ENCODE peak calls at places on chromosome 13, in six cellular contexts. One of them, this sample, is unnamed.

GRCh38 chr13:104414771-104415170 is 1348.6 kb upstream of the SLC10A2 start:
- DNase-seq in cardiac muscle cell: no peak
- DNase-seq in H1: no peak
- DNase-seq in breast epithelium: no peak
- DNase-seq in substantia nigra: no peak
- DNase-seq in gastrocnemius medialis: no peak
- DNase-seq in this sample: no peak

GRCh38 chr13:52695856-52696255 is 43.2 kb downstream of the SUGT1 start:
- DNase-seq in gastrocnemius medialis: no peak
- DNase-seq in breast epithelium: no peak
- DNase-seq in H1: no peak
- DNase-seq in cardiac muscle cell: peak
- DNase-seq in substantia nigra: no peak
- DNase-seq in this sample: no peak

GRCh38 chr13:102846261-102847015 is 606 bp downstream of the ERCC5 start:
- DNase-seq in gastrocnemius medialis: no peak
- DNase-seq in breast epithelium: no peak
- DNase-seq in substantia nigra: no peak
- DNase-seq in cardiac muscle cell: peak
- DNase-seq in H1: no peak
- DNase-seq in this sample: no peak

GRCh38 chr13:39119422-39119821 is 81.2 kb downstream of the NHLRC3 start:
- DNase-seq in H1: no peak
- DNase-seq in gastrocnemius medialis: no peak
- DNase-seq in breast epithelium: no peak
- DNase-seq in substantia nigra: no peak
- DNase-seq in cardiac muscle cell: no peak
- DNase-seq in this sample: no peak

GRCh38 chr13:93262729-93263128 is 36.1 kb downstream of the GPC6 start:
- DNase-seq in breast epithelium: no peak
- DNase-seq in cardiac muscle cell: peak
- DNase-seq in substantia nigra: no peak
- DNase-seq in gastrocnemius medialis: no peak
- DNase-seq in H1: no peak
- DNase-seq in this sample: no peak

GRCh38 chr13:94192576-94192975 is 286.9 kb downstream of the DCT start:
- DNase-seq in substantia nigra: no peak
- DNase-seq in H1: no peak
- DNase-seq in cardiac muscle cell: peak
- DNase-seq in gastrocnemius medialis: no peak
- DNase-seq in breast epithelium: no peak
- DNase-seq in this sample: no peak

GRCh38 chr13:99312493-99312883 is 5.3 kb upstream of the GPR183 start:
- DNase-seq in cardiac muscle cell: peak
- DNase-seq in substantia nigra: peak
- DNase-seq in H1: no peak
- DNase-seq in gastrocnemius medialis: peak
- DNase-seq in breast epithelium: no peak
- DNase-seq in this sample: peak

GRCh38 chr13:106917673-106918652 is 350.0 kb upstream of the ARGLU1 start:
- DNase-seq in gastrocnemius medialis: peak
- DNase-seq in H1: peak
- DNase-seq in cardiac muscle cell: peak
- DNase-seq in breast epithelium: peak
- DNase-seq in substantia nigra: peak
- DNase-seq in this sample: peak

GRCh38 chr13:48906200-48906599 is 69.5 kb upstream of the FNDC3A start:
- DNase-seq in substantia nigra: no peak
- DNase-seq in breast epithelium: no peak
- DNase-seq in H1: no peak
- DNase-seq in cardiac muscle cell: no peak
- DNase-seq in gastrocnemius medialis: no peak
- DNase-seq in this sample: no peak

GRCh38 chr13:114002009-114002544 is 28.2 kb upstream of the C13orf46 start:
- DNase-seq in H1: no peak
- DNase-seq in substantia nigra: no peak
- DNase-seq in breast epithelium: no peak
- DNase-seq in gastrocnemius medialis: no peak
- DNase-seq in cardiac muscle cell: no peak
- DNase-seq in this sample: no peak

GRCh38 chr13:114005206-114005720 is 31.4 kb upstream of the C13orf46 start:
- DNase-seq in gastrocnemius medialis: peak
- DNase-seq in H1: no peak
- DNase-seq in cardiac muscle cell: no peak
- DNase-seq in breast epithelium: no peak
- DNase-seq in substantia nigra: no peak
- DNase-seq in this sample: no peak

GRCh38 chr13:114007566-114007965 is 33.7 kb upstream of the C13orf46 start:
- DNase-seq in cardiac muscle cell: no peak
- DNase-seq in substantia nigra: no peak
- DNase-seq in H1: no peak
- DNase-seq in gastrocnemius medialis: no peak
- DNase-seq in breast epithelium: no peak
- DNase-seq in this sample: no peak

GRCh38 chr13:114002771-114003321 is 29.0 kb upstream of the C13orf46 start:
- DNase-seq in H1: no peak
- DNase-seq in gastrocnemius medialis: no peak
- DNase-seq in cardiac muscle cell: no peak
- DNase-seq in substantia nigra: no peak
- DNase-seq in breast epithelium: no peak
- DNase-seq in this sample: no peak

DNA sequence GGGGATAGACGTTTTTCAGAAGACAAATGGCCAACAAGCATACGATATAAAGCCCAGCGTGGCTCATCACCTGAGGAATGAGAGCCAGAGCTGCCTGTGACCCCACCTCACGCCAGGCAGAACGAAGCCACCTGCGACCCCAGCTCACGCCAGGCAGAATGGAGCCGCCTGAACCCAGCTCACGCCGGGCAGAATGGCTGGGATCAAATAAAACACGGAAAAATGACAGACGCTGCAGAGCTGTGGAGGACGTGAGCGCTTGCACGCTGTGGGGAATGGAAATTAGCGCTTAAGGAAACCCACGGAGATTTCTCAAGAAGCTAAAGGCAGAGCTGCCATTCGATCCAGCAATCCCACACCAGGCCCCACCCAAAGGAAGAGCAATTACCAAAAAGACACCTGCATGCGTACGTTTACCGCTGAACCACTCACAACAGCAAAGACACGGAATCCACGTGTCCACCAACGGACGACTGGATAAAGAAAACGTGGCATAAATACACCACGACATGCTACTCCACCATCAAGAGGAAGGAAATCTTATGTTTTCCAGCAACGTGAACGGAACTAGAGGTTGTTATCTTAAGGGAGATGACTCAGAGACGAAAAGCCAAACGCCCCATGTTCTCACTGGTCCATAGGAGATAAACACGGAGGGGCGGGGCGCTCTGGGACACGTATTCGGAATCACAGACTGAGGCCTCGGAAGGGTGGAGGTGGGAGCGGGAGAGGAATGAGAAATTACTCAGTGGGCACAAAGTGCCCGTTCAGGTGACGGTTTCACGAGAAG is 30.7 kb upstream of the C13orf46 start:
- DNase-seq in H1: no peak
- DNase-seq in substantia nigra: no peak
- DNase-seq in breast epithelium: no peak
- DNase-seq in cardiac muscle cell: peak
- DNase-seq in gastrocnemius medialis: peak
- DNase-seq in this sample: no peak
- H3K27ac ChIP-seq in H1: no peak
- H3K27ac ChIP-seq in substantia nigra: no peak
- H3K27ac ChIP-seq in breast epithelium: no peak
- H3K27ac ChIP-seq in cardiac muscle cell: no peak
- H3K27ac ChIP-seq in gastrocnemius medialis: no peak
- H3K27ac ChIP-seq in this sample: no peak

GRCh38 chr13:81770868-81771505 is 1430.1 kb upstream of the SPRY2 start:
- DNase-seq in cardiac muscle cell: no peak
- DNase-seq in breast epithelium: no peak
- DNase-seq in H1: no peak
- DNase-seq in substantia nigra: no peak
- DNase-seq in gastrocnemius medialis: no peak
- DNase-seq in this sample: no peak

GRCh38 chr13:81773263-81773662 is 1432.3 kb upstream of the SPRY2 start:
- DNase-seq in breast epithelium: no peak
- DNase-seq in gastrocnemius medialis: no peak
- DNase-seq in cardiac muscle cell: no peak
- DNase-seq in substantia nigra: no peak
- DNase-seq in H1: no peak
- DNase-seq in this sample: no peak

GRCh38 chr13:81771948-81772347 is 1431.0 kb upstream of the SPRY2 start:
- DNase-seq in substantia nigra: no peak
- DNase-seq in gastrocnemius medialis: no peak
- DNase-seq in cardiac muscle cell: no peak
- DNase-seq in H1: no peak
- DNase-seq in breast epithelium: no peak
- DNase-seq in this sample: no peak
- H3K27ac ChIP-seq in substantia nigra: no peak
- H3K27ac ChIP-seq in gastrocnemius medialis: no peak
- H3K27ac ChIP-seq in cardiac muscle cell: no peak
- H3K27ac ChIP-seq in H1: no peak
- H3K27ac ChIP-seq in breast epithelium: no peak
- H3K27ac ChIP-seq in this sample: no peak

GRCh38 chr13:111282425-111282824 is 38.0 kb upstream of the TEX29 start:
- DNase-seq in cardiac muscle cell: no peak
- DNase-seq in substantia nigra: no peak
- DNase-seq in H1: no peak
- DNase-seq in gastrocnemius medialis: no peak
- DNase-seq in breast epithelium: no peak
- DNase-seq in this sample: no peak
- H3K27ac ChIP-seq in cardiac muscle cell: peak
- H3K27ac ChIP-seq in substantia nigra: peak
- H3K27ac ChIP-seq in H1: no peak
- H3K27ac ChIP-seq in gastrocnemius medialis: peak
- H3K27ac ChIP-seq in breast epithelium: peak
- H3K27ac ChIP-seq in this sample: peak

GRCh38 chr13:25882732-25883357 is 169.0 kb downstream of the SHISA2 start:
- DNase-seq in substantia nigra: no peak
- DNase-seq in breast epithelium: no peak
- DNase-seq in gastrocnemius medialis: no peak
- DNase-seq in H1: no peak
- DNase-seq in cardiac muscle cell: no peak
- DNase-seq in this sample: no peak
- H3K27ac ChIP-seq in substantia nigra: no peak
- H3K27ac ChIP-seq in breast epithelium: no peak
- H3K27ac ChIP-seq in gastrocnemius medialis: no peak
- H3K27ac ChIP-seq in H1: no peak
- H3K27ac ChIP-seq in cardiac muscle cell: no peak
- H3K27ac ChIP-seq in this sample: no peak

GRCh38 chr13:97112451-97113152 is 109.5 kb upstream of the MBNL2 start:
- DNase-seq in breast epithelium: no peak
- DNase-seq in cardiac muscle cell: no peak
- DNase-seq in gastrocnemius medialis: no peak
- DNase-seq in substantia nigra: no peak
- DNase-seq in H1: no peak
- DNase-seq in this sample: no peak
- H3K27ac ChIP-seq in breast epithelium: no peak
- H3K27ac ChIP-seq in cardiac muscle cell: no peak
- H3K27ac ChIP-seq in gastrocnemius medialis: no peak
- H3K27ac ChIP-seq in substantia nigra: no peak
- H3K27ac ChIP-seq in H1: no peak
- H3K27ac ChIP-seq in this sample: peak

GRCh38 chr13:113364371-113364932 is 522 bp upstream of the GRTP1 start:
- DNase-seq in H1: no peak
- DNase-seq in gastrocnemius medialis: no peak
- DNase-seq in cardiac muscle cell: peak
- DNase-seq in substantia nigra: no peak
- DNase-seq in breast epithelium: no peak
- DNase-seq in this sample: no peak

GRCh38 chr13:113367020-113367560 is 3.2 kb upstream of the GRTP1 start:
- DNase-seq in gastrocnemius medialis: no peak
- DNase-seq in cardiac muscle cell: no peak
- DNase-seq in substantia nigra: no peak
- DNase-seq in H1: no peak
- DNase-seq in breast epithelium: no peak
- DNase-seq in this sample: no peak

GRCh38 chr13:113365551-113365971 is 1.6 kb upstream of the GRTP1 start:
- DNase-seq in gastrocnemius medialis: no peak
- DNase-seq in breast epithelium: no peak
- DNase-seq in cardiac muscle cell: no peak
- DNase-seq in H1: no peak
- DNase-seq in substantia nigra: no peak
- DNase-seq in this sample: no peak

GRCh38 chr13:113364933-113365371 is 1.0 kb upstream of the GRTP1 start:
- DNase-seq in breast epithelium: no peak
- DNase-seq in substantia nigra: no peak
- DNase-seq in H1: no peak
- DNase-seq in gastrocnemius medialis: no peak
- DNase-seq in cardiac muscle cell: peak
- DNase-seq in this sample: no peak

GRCh38 chr13:113366031-113366588 is 2.2 kb upstream of the GRTP1 start:
- DNase-seq in cardiac muscle cell: peak
- DNase-seq in gastrocnemius medialis: no peak
- DNase-seq in substantia nigra: no peak
- DNase-seq in H1: no peak
- DNase-seq in breast epithelium: no peak
- DNase-seq in this sample: no peak
- H3K27ac ChIP-seq in cardiac muscle cell: no peak
- H3K27ac ChIP-seq in gastrocnemius medialis: no peak
- H3K27ac ChIP-seq in substantia nigra: no peak
- H3K27ac ChIP-seq in H1: no peak
- H3K27ac ChIP-seq in breast epithelium: no peak
- H3K27ac ChIP-seq in this sample: no peak

GRCh38 chr13:24888291-24888931 is 124.4 kb downstream of the RNF17 start:
- DNase-seq in substantia nigra: no peak
- DNase-seq in H1: no peak
- DNase-seq in cardiac muscle cell: no peak
- DNase-seq in breast epithelium: no peak
- DNase-seq in gastrocnemius medialis: no peak
- DNase-seq in this sample: no peak
- H3K27ac ChIP-seq in substantia nigra: no peak
- H3K27ac ChIP-seq in H1: no peak
- H3K27ac ChIP-seq in cardiac muscle cell: no peak
- H3K27ac ChIP-seq in breast epithelium: no peak
- H3K27ac ChIP-seq in gastrocnemius medialis: no peak
- H3K27ac ChIP-seq in this sample: no peak

GRCh38 chr13:109651854-109652253 is 134.5 kb downstream of the IRS2 start:
- DNase-seq in breast epithelium: no peak
- DNase-seq in cardiac muscle cell: no peak
- DNase-seq in substantia nigra: no peak
- DNase-seq in H1: no peak
- DNase-seq in gastrocnemius medialis: peak
- DNase-seq in this sample: no peak
- H3K27ac ChIP-seq in breast epithelium: no peak
- H3K27ac ChIP-seq in cardiac muscle cell: no peak
- H3K27ac ChIP-seq in substantia nigra: no peak
- H3K27ac ChIP-seq in H1: no peak
- H3K27ac ChIP-seq in gastrocnemius medialis: peak
- H3K27ac ChIP-seq in this sample: peak